ENCODE peak calls at places on chromosomes 6 and 20, in seven cellular contexts. M is astrocyte of the spinal cord; S is stimulated activated CD4-positive, alpha-beta T cell treated with anti-CD3 and anti-CD28 coated beads, Interleukin-4, amount 100 ng/mL, for 4 hours; C is left colon; A is T-cell; O is GM13977; B is right cardiac atrium. R is an unnamed sample.

GRCh38 chr6:11851405-11851804 is 72.8 kb upstream of the ADTRP start:
- DNase-seq in M (peak; percentile 71), S (no peak), C (no peak), A (no peak), O (no peak), B (no peak), R (no peak)

GRCh38 chr6:138891255-138891986 is 95.5 kb downstream of the ECT2L start:
- DNase-seq in M (peak; percentile 11), S (no peak), C (no peak), A (no peak), O (no peak), B (no peak), R (no peak)

GRCh38 chr6:142569676-142570075 is 267.9 kb downstream of the ADGRG6 start:
- DNase-seq in M (peak; percentile 22), S (no peak), C (no peak), A (no peak), O (no peak), B (no peak), R (no peak)

GRCh38 chr6:147345902-147346301 is 141.7 kb downstream of the STXBP5 start:
- DNase-seq in M (no peak), S (no peak), C (no peak), A (no peak), O (no peak), B (no peak), R (no peak)

GRCh38 chr20:24965065-24965919 is 16.2 kb downstream of the CST7 start:
- DNase-seq in M (no peak), S (no peak), C (no peak), A (no peak), O (no peak), B (no peak), R (no peak)

GRCh38 chr20:53427951-53428350 is 165.7 kb downstream of the ZNF217 start:
- DNase-seq in M (no peak), S (no peak), C (no peak), A (no peak), O (no peak), B (no peak), R (no peak)

GRCh38 chr20:32314768-32315167 is 37.3 kb downstream of the KIF3B start:
- DNase-seq in M (no peak), S (no peak), C (no peak), A (no peak), O (no peak), B (peak; percentile 53), R (no peak)

GRCh38 chr20:32914031-32914430 is 55.3 kb downstream of the EFCAB8 start:
- DNase-seq in M (no peak), S (no peak), C (no peak), A (no peak), O (no peak), B (no peak), R (no peak)

GRCh38 chr20:25057234-25058050 is 497 bp downstream of the ACSS1 start:
- DNase-seq in M (peak; percentile 19), S (peak; percentile 61), C (peak; percentile 86), A (peak; percentile 79), O (peak; percentile 78), B (peak; percentile 89), R (peak; percentile 92)

GRCh38 chr6:135165031-135165430 is 16.1 kb upstream of the MYB start:
- DNase-seq in M (no peak), S (no peak), C (no peak), A (no peak), O (no peak), B (no peak), R (no peak)

GRCh38 chr6:139367810-139368321 is 6.6 kb downstream of the CITED2 start:
- DNase-seq in M (peak; percentile 25), S (no peak), C (no peak), A (no peak), O (no peak), B (no peak), R (no peak)

GRCh38 chr6:137665342-137665741 is 171.1 kb upstream of the OLIG3 start:
- DNase-seq in M (no peak), S (no peak), C (no peak), A (no peak), O (no peak), B (no peak), R (no peak)

GRCh38 chr6:105607624-105608392 is 204.9 kb upstream of the PREP start:
- DNase-seq in M (no peak), S (no peak), C (no peak), A (no peak), O (no peak), B (no peak), R (no peak)

GRCh38 chr6:17193376-17193775 is 87.8 kb upstream of the RBM24 start:
- DNase-seq in M (no peak), S (no peak), C (no peak), A (no peak), O (no peak), B (no peak), R (no peak)

GRCh38 chr6:118903134-118903533 is 9.2 kb downstream of the ASF1A start:
- DNase-seq in M (no peak), S (no peak), C (no peak), A (no peak), O (no peak), B (no peak), R (no peak)